ENCODE peak calls at places on chromosomes 12 and 14, in nine cellular contexts. One of them, this sample, is unnamed.

GRCh38 chr14:29311983-29312382 is 545.4 kb downstream of the FOXG1 start:
- DNase-seq in left ventricle myocardium inferior: no peak
- DNase-seq in fibroblast of villous mesenchyme: peak
- DNase-seq in brain microvascular endothelial cell: no peak
- DNase-seq in upper lobe of right lung: no peak
- DNase-seq in GM12864: no peak
- DNase-seq in Peyer's patch: no peak
- DNase-seq in HCT116: no peak
- DNase-seq in gastrocnemius medialis: no peak
- DNase-seq in this sample: peak

GRCh38 chr12:4819654-4820053 is 90.1 kb upstream of the KCNA1 start:
- DNase-seq in left ventricle myocardium inferior: no peak
- DNase-seq in fibroblast of villous mesenchyme: no peak
- DNase-seq in brain microvascular endothelial cell: no peak
- DNase-seq in upper lobe of right lung: no peak
- DNase-seq in GM12864: no peak
- DNase-seq in Peyer's patch: no peak
- DNase-seq in HCT116: no peak
- DNase-seq in gastrocnemius medialis: no peak
- DNase-seq in this sample: no peak

GRCh38 chr14:104435147-104436046 is 144.2 kb upstream of the C14orf180 start:
- DNase-seq in left ventricle myocardium inferior: no peak
- DNase-seq in fibroblast of villous mesenchyme: no peak
- DNase-seq in brain microvascular endothelial cell: no peak
- DNase-seq in upper lobe of right lung: peak
- DNase-seq in GM12864: no peak
- DNase-seq in Peyer's patch: no peak
- DNase-seq in HCT116: no peak
- DNase-seq in gastrocnemius medialis: no peak
- DNase-seq in this sample: no peak

GRCh38 chr12:72511493-72511892 is 239.3 kb downstream of the TRHDE start:
- DNase-seq in left ventricle myocardium inferior: no peak
- DNase-seq in fibroblast of villous mesenchyme: no peak
- DNase-seq in brain microvascular endothelial cell: no peak
- DNase-seq in upper lobe of right lung: no peak
- DNase-seq in GM12864: no peak
- DNase-seq in Peyer's patch: no peak
- DNase-seq in HCT116: no peak
- DNase-seq in gastrocnemius medialis: no peak
- DNase-seq in this sample: peak

GRCh38 chr12:130013771-130014484 is 110.1 kb upstream of the TMEM132D start:
- DNase-seq in left ventricle myocardium inferior: peak
- DNase-seq in fibroblast of villous mesenchyme: peak
- DNase-seq in brain microvascular endothelial cell: peak
- DNase-seq in upper lobe of right lung: peak
- DNase-seq in GM12864: no peak
- DNase-seq in Peyer's patch: no peak
- DNase-seq in HCT116: no peak
- DNase-seq in gastrocnemius medialis: no peak
- DNase-seq in this sample: peak

GRCh38 chr12:120126635-120127005 is 10.1 kb upstream of the RAB35 start:
- DNase-seq in left ventricle myocardium inferior: no peak
- DNase-seq in fibroblast of villous mesenchyme: peak
- DNase-seq in brain microvascular endothelial cell: no peak
- DNase-seq in upper lobe of right lung: no peak
- DNase-seq in GM12864: no peak
- DNase-seq in Peyer's patch: no peak
- DNase-seq in HCT116: no peak
- DNase-seq in gastrocnemius medialis: no peak
- DNase-seq in this sample: peak

GRCh38 chr14:67856806-67857205 is 37.2 kb downstream of the RAD51B start:
- DNase-seq in left ventricle myocardium inferior: no peak
- DNase-seq in fibroblast of villous mesenchyme: peak
- DNase-seq in brain microvascular endothelial cell: no peak
- DNase-seq in upper lobe of right lung: no peak
- DNase-seq in GM12864: no peak
- DNase-seq in Peyer's patch: no peak
- DNase-seq in HCT116: no peak
- DNase-seq in gastrocnemius medialis: no peak
- DNase-seq in this sample: peak

GRCh38 chr14:63614964-63615363 is 26.7 kb downstream of the WDR89 start:
- DNase-seq in left ventricle myocardium inferior: no peak
- DNase-seq in fibroblast of villous mesenchyme: peak
- DNase-seq in brain microvascular endothelial cell: peak
- DNase-seq in upper lobe of right lung: no peak
- DNase-seq in GM12864: no peak
- DNase-seq in Peyer's patch: no peak
- DNase-seq in HCT116: no peak
- DNase-seq in gastrocnemius medialis: no peak
- DNase-seq in this sample: peak

GRCh38 chr12:72742560-72742959 is 470.4 kb downstream of the TRHDE start:
- DNase-seq in left ventricle myocardium inferior: no peak
- DNase-seq in fibroblast of villous mesenchyme: no peak
- DNase-seq in brain microvascular endothelial cell: no peak
- DNase-seq in upper lobe of right lung: no peak
- DNase-seq in GM12864: no peak
- DNase-seq in Peyer's patch: no peak
- DNase-seq in HCT116: no peak
- DNase-seq in gastrocnemius medialis: no peak
- DNase-seq in this sample: no peak

GRCh38 chr14:85622106-85622505 is 92.2 kb downstream of the FLRT2 start:
- DNase-seq in left ventricle myocardium inferior: no peak
- DNase-seq in fibroblast of villous mesenchyme: no peak
- DNase-seq in brain microvascular endothelial cell: no peak
- DNase-seq in upper lobe of right lung: no peak
- DNase-seq in GM12864: no peak
- DNase-seq in Peyer's patch: no peak
- DNase-seq in HCT116: no peak
- DNase-seq in gastrocnemius medialis: no peak
- DNase-seq in this sample: no peak

GRCh38 chr12:64385468-64385867 is 5.1 kb downstream of the C12orf56 start:
- DNase-seq in left ventricle myocardium inferior: no peak
- DNase-seq in fibroblast of villous mesenchyme: no peak
- DNase-seq in brain microvascular endothelial cell: peak
- DNase-seq in upper lobe of right lung: no peak
- DNase-seq in GM12864: no peak
- DNase-seq in Peyer's patch: no peak
- DNase-seq in HCT116: peak
- DNase-seq in gastrocnemius medialis: no peak
- DNase-seq in this sample: no peak

GRCh38 chr12:127125607-127126259 is 1141.2 kb upstream of the TMEM132C start:
- DNase-seq in left ventricle myocardium inferior: no peak
- DNase-seq in fibroblast of villous mesenchyme: peak
- DNase-seq in brain microvascular endothelial cell: peak
- DNase-seq in upper lobe of right lung: no peak
- DNase-seq in GM12864: no peak
- DNase-seq in Peyer's patch: no peak
- DNase-seq in HCT116: peak
- DNase-seq in gastrocnemius medialis: no peak
- DNase-seq in this sample: peak

GRCh38 chr12:43210437-43211197 is 341.4 kb downstream of the ADAMTS20 start:
- DNase-seq in left ventricle myocardium inferior: no peak
- DNase-seq in fibroblast of villous mesenchyme: peak
- DNase-seq in brain microvascular endothelial cell: peak
- DNase-seq in upper lobe of right lung: no peak
- DNase-seq in GM12864: peak
- DNase-seq in Peyer's patch: no peak
- DNase-seq in HCT116: no peak
- DNase-seq in gastrocnemius medialis: no peak
- DNase-seq in this sample: peak

GRCh38 chr14:92164958-92165357 is 43.2 kb downstream of the CPSF2 start:
- DNase-seq in left ventricle myocardium inferior: no peak
- DNase-seq in fibroblast of villous mesenchyme: no peak
- DNase-seq in brain microvascular endothelial cell: no peak
- DNase-seq in upper lobe of right lung: no peak
- DNase-seq in GM12864: no peak
- DNase-seq in Peyer's patch: no peak
- DNase-seq in HCT116: no peak
- DNase-seq in gastrocnemius medialis: no peak
- DNase-seq in this sample: no peak

GRCh38 chr12:19239046-19239445 is 109.5 kb downstream of the PLEKHA5 start:
- DNase-seq in left ventricle myocardium inferior: no peak
- DNase-seq in fibroblast of villous mesenchyme: no peak
- DNase-seq in brain microvascular endothelial cell: no peak
- DNase-seq in upper lobe of right lung: no peak
- DNase-seq in GM12864: no peak
- DNase-seq in Peyer's patch: no peak
- DNase-seq in HCT116: no peak
- DNase-seq in gastrocnemius medialis: no peak
- DNase-seq in this sample: no peak

GRCh38 chr12:19238520-19238919 is 109.0 kb downstream of the PLEKHA5 start:
- DNase-seq in left ventricle myocardium inferior: no peak
- DNase-seq in fibroblast of villous mesenchyme: no peak
- DNase-seq in brain microvascular endothelial cell: no peak
- DNase-seq in upper lobe of right lung: no peak
- DNase-seq in GM12864: no peak
- DNase-seq in Peyer's patch: no peak
- DNase-seq in HCT116: no peak
- DNase-seq in gastrocnemius medialis: no peak
- DNase-seq in this sample: no peak

GRCh38 chr12:19236656-19237055 is 107.1 kb downstream of the PLEKHA5 start:
- DNase-seq in left ventricle myocardium inferior: no peak
- DNase-seq in fibroblast of villous mesenchyme: no peak
- DNase-seq in brain microvascular endothelial cell: peak
- DNase-seq in upper lobe of right lung: no peak
- DNase-seq in GM12864: no peak
- DNase-seq in Peyer's patch: no peak
- DNase-seq in HCT116: no peak
- DNase-seq in gastrocnemius medialis: no peak
- DNase-seq in this sample: peak

GRCh38 chr12:19234171-19234704 is 104.7 kb downstream of the PLEKHA5 start:
- DNase-seq in left ventricle myocardium inferior: no peak
- DNase-seq in fibroblast of villous mesenchyme: peak
- DNase-seq in brain microvascular endothelial cell: no peak
- DNase-seq in upper lobe of right lung: no peak
- DNase-seq in GM12864: no peak
- DNase-seq in Peyer's patch: no peak
- DNase-seq in HCT116: no peak
- DNase-seq in gastrocnemius medialis: no peak
- DNase-seq in this sample: peak

DNA sequence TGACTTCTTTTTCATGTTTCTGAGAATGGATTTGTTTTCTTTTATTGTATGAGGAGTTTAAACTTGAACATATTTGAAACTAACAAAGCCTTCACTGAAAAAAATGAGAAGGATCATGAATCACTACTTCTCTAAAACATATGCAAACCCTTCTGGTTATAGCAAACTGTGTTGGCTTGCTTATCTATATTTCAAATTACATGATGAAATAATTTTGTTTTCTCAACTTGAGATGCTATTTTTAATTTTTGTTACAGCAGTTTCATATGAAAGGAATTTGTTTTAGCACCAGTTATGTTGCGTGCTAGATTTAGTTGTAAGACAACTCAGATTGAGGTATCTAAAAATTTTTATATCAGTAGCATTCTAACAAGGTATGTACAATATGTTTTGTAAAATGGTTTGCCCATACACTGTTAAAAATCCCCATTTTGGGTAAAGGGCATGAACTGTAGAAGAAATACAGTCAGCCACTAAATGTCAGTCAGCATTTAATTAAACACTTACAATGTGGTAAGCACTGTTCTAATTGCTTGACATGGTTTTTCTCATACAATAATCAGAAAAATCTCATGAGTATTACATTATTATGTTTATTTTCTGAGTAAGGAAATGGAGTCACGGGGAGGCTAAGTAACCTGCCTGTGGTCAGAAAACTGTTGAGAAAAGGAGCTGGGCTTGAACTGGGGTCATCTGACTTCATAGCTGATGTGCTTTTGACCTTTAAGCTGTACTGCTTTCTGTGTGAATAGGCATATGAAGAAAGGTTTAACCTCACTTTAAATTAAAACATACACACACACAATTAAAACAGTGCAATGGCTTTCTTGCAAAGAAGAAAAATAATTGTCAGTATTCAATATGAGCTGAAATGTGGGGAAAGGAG is 105.7 kb downstream of the PLEKHA5 start:
- DNase-seq in left ventricle myocardium inferior: no peak
- DNase-seq in fibroblast of villous mesenchyme: peak
- DNase-seq in brain microvascular endothelial cell: peak
- DNase-seq in upper lobe of right lung: no peak
- DNase-seq in GM12864: no peak
- DNase-seq in Peyer's patch: no peak
- DNase-seq in HCT116: no peak
- DNase-seq in gastrocnemius medialis: no peak
- DNase-seq in this sample: peak
- H3K4me3 ChIP-seq in left ventricle myocardium inferior: peak
- H3K4me3 ChIP-seq in fibroblast of villous mesenchyme: no peak
- H3K4me3 ChIP-seq in brain microvascular endothelial cell: no peak
- H3K4me3 ChIP-seq in upper lobe of right lung: no peak
- H3K4me3 ChIP-seq in GM12864: no peak
- H3K4me3 ChIP-seq in Peyer's patch: no peak
- H3K4me3 ChIP-seq in HCT116: no peak
- H3K4me3 ChIP-seq in gastrocnemius medialis: no peak
- H3K4me3 ChIP-seq in this sample: no peak

GRCh38 chr12:106223485-106224391 is 24.1 kb downstream of the CKAP4 start:
- DNase-seq in left ventricle myocardium inferior: peak
- DNase-seq in fibroblast of villous mesenchyme: peak
- DNase-seq in brain microvascular endothelial cell: peak
- DNase-seq in upper lobe of right lung: peak
- DNase-seq in GM12864: no peak
- DNase-seq in Peyer's patch: peak
- DNase-seq in HCT116: peak
- DNase-seq in gastrocnemius medialis: peak
- DNase-seq in this sample: peak
- TF ChIP-seq CTCF in left ventricle myocardium inferior: peak
- TF ChIP-seq CTCF in fibroblast of villous mesenchyme: peak
- TF ChIP-seq CTCF in brain microvascular endothelial cell: peak
- TF ChIP-seq CTCF in upper lobe of right lung: peak
- TF ChIP-seq CTCF in GM12864: peak
- TF ChIP-seq CTCF in Peyer's patch: peak
- TF ChIP-seq CTCF in HCT116: peak
- TF ChIP-seq CTCF in gastrocnemius medialis: peak
- TF ChIP-seq CTCF in this sample: peak

DNA sequence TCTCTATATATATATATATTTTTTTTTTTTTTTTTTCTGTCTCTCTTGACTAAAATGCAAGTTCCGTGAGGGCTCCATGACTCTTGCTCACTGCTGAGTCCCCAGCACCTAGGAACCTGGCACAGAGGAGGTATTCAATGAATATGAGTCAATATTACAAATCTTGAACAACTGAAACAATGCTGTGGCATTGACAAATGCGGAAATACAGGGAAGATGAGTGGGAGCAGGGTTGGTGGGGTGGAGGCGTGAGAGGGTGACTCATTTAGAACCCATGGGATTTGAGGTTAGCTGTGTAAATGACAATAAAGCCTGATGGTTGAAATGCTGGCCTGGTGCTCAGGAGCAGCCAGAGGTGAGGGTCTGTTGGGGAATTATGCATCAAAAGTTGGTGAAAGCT is 121.7 kb upstream of the FUT8 start:
- DNase-seq in left ventricle myocardium inferior: no peak
- DNase-seq in fibroblast of villous mesenchyme: peak
- DNase-seq in brain microvascular endothelial cell: peak
- DNase-seq in upper lobe of right lung: no peak
- DNase-seq in GM12864: no peak
- DNase-seq in Peyer's patch: no peak
- DNase-seq in HCT116: peak
- DNase-seq in gastrocnemius medialis: no peak
- DNase-seq in this sample: peak
- H3K4me3 ChIP-seq in left ventricle myocardium inferior: no peak
- H3K4me3 ChIP-seq in fibroblast of villous mesenchyme: no peak
- H3K4me3 ChIP-seq in brain microvascular endothelial cell: no peak
- H3K4me3 ChIP-seq in upper lobe of right lung: no peak
- H3K4me3 ChIP-seq in GM12864: no peak
- H3K4me3 ChIP-seq in Peyer's patch: no peak
- H3K4me3 ChIP-seq in HCT116: no peak
- H3K4me3 ChIP-seq in gastrocnemius medialis: no peak
- H3K4me3 ChIP-seq in this sample: no peak

GRCh38 chr12:82685721-82686222 is 934 bp upstream of the TMTC2 start:
- DNase-seq in left ventricle myocardium inferior: peak
- DNase-seq in fibroblast of villous mesenchyme: peak
- DNase-seq in brain microvascular endothelial cell: peak
- DNase-seq in upper lobe of right lung: peak
- DNase-seq in GM12864: peak
- DNase-seq in Peyer's patch: peak
- DNase-seq in HCT116: peak
- DNase-seq in gastrocnemius medialis: peak
- DNase-seq in this sample: peak
- TF ChIP-seq CTCF in left ventricle myocardium inferior: peak
- TF ChIP-seq CTCF in fibroblast of villous mesenchyme: peak
- TF ChIP-seq CTCF in brain microvascular endothelial cell: peak
- TF ChIP-seq CTCF in upper lobe of right lung: peak
- TF ChIP-seq CTCF in GM12864: peak
- TF ChIP-seq CTCF in Peyer's patch: peak
- TF ChIP-seq CTCF in HCT116: peak
- TF ChIP-seq CTCF in gastrocnemius medialis: peak
- TF ChIP-seq CTCF in this sample: peak

This sample was measured in choroid plexus epithelial cell.